ENCODE peak calls at places on chromosomes 4 and X, in six cellular contexts. X is WTC11, M is A549, B is endothelial cell of umbilical vein, E is H1, O is HepG2. C is an unnamed sample.

GRCh38 chrX:40291553-40291952 is 193.8 kb upstream of the BCOR start:
- DNase-seq in X (no peak), M (no peak), B (no peak), E (no peak), O (no peak), C (no peak)

GRCh38 chrX:152907084-152907651 is 9.3 kb downstream of the ZNF185 start:
- DNase-seq in X (peak), M (no peak), B (no peak), E (no peak), O (no peak), C (peak)

GRCh38 chrX:55109304-55109703 is 20.5 kb downstream of the PAGE2 start:
- DNase-seq in X (no peak), M (no peak), B (no peak), E (no peak), O (no peak), C (no peak)

GRCh38 chr4:4995103-4995761 is 24.0 kb downstream of the CYTL1 start:
- DNase-seq in X (peak), M (peak), B (peak), E (peak), O (peak), C (peak)

GRCh38 chr4:114563536-114564315 is 34.9 kb upstream of the UGT8 start:
- DNase-seq in X (no peak), M (no peak), B (no peak), E (no peak), O (no peak), C (no peak)

GRCh38 chrX:129738466-129739308 is at the start of gene XPNPEP2:
- DNase-seq in X (no peak), M (no peak), B (no peak), E (no peak), O (no peak), C (no peak)

GRCh38 chrX:18542897-18543296 is 117.5 kb downstream of the CDKL5 start:
- DNase-seq in X (no peak), M (no peak), B (no peak), E (no peak), O (no peak), C (no peak)

GRCh38 chrX:117969782-117970181 is 146.8 kb downstream of the KLHL13 start:
- DNase-seq in X (no peak), M (no peak), B (no peak), E (no peak), O (peak), C (no peak)

GRCh38 chr4:30153427-30153826 is 566.7 kb upstream of the PCDH7 start:
- DNase-seq in X (no peak), M (no peak), B (no peak), E (no peak), O (no peak), C (no peak)

GRCh38 chr4:16226816-16227461 is 668 bp upstream of the TAPT1 start:
- DNase-seq in X (peak), M (peak), B (peak), E (peak), O (peak), C (peak)

GRCh38 chr4:174611792-174612191 is 89.5 kb upstream of the HPGD start:
- DNase-seq in X (no peak), M (no peak), B (no peak), E (no peak), O (no peak), C (no peak)
- TF ChIP-seq JUN in X (no peak), M (no peak), B (no peak), E (no peak), O (no peak), C (no peak)

GRCh38 chr4:87977521-87978278 is 2.2 kb downstream of the SPP1 start:
- DNase-seq in X (no peak), M (no peak), B (no peak), E (no peak), O (no peak), C (no peak)

GRCh38 chr4:87971866-87972265 is 3.6 kb upstream of the SPP1 start:
- DNase-seq in X (no peak), M (no peak), B (no peak), E (no peak), O (no peak), C (no peak)

GRCh38 chr4:87975466-87975865 is at the start of gene SPP1:
- DNase-seq in X (peak), M (peak), B (no peak), E (no peak), O (peak), C (no peak)

GRCh38 chr4:87974856-87975462 is 555 bp upstream of the SPP1 start:
- DNase-seq in X (no peak), M (peak), B (no peak), E (no peak), O (peak), C (no peak)

GRCh38 chr4:87973283-87974169 is 2.0 kb upstream of the SPP1 start:
- DNase-seq in X (peak), M (peak), B (peak), E (peak), O (peak), C (peak)
- TF ChIP-seq JUN in X (no peak), M (no peak), B (no peak), E (no peak), O (no peak), C (no peak)

GRCh38 chrX:9856596-9856995 is 70.4 kb downstream of the SHROOM2 start:
- DNase-seq in X (no peak), M (no peak), B (peak), E (no peak), O (no peak), C (no peak)
- TF ChIP-seq JUN in X (no peak), M (no peak), B (no peak), E (no peak), O (no peak), C (no peak)

GRCh38 chr4:181933471-181933870 is 309.7 kb upstream of the TENM3 start:
- DNase-seq in X (no peak), M (no peak), B (no peak), E (no peak), O (no peak), C (no peak)
- TF ChIP-seq JUN in X (no peak), M (no peak), B (no peak), E (no peak), O (no peak), C (no peak)